ENCODE peak calls at places on chromosome 18, in four cellular contexts. One of them, this sample, is unnamed.

GRCh38 chr18:26657618-26658581 is 109.5 kb upstream of the KCTD1 start:
- DNase-seq in colonic mucosa: no peak
- DNase-seq in fibroblast of lung: no peak
- DNase-seq in uterus: no peak
- DNase-seq in this sample: no peak

GRCh38 chr18:32770651-32771168 is 2.1 kb downstream of the KLHL14 start:
- DNase-seq in colonic mucosa: peak
- DNase-seq in fibroblast of lung: no peak
- DNase-seq in uterus: no peak
- DNase-seq in this sample: no peak

GRCh38 chr18:49728542-49728941 is 84.8 kb downstream of the ACAA2 start:
- DNase-seq in colonic mucosa: peak
- DNase-seq in fibroblast of lung: peak
- DNase-seq in uterus: no peak
- DNase-seq in this sample: peak

GRCh38 chr18:8341481-8342230 is 267.6 kb upstream of the RAB12 start:
- DNase-seq in colonic mucosa: no peak
- DNase-seq in fibroblast of lung: peak
- DNase-seq in uterus: no peak
- DNase-seq in this sample: no peak

GRCh38 chr18:12692206-12692605 is 10.3 kb downstream of the CEP76 start:
- DNase-seq in colonic mucosa: no peak
- DNase-seq in fibroblast of lung: no peak
- DNase-seq in uterus: no peak
- DNase-seq in this sample: no peak

GRCh38 chr18:14124689-14125088 is 7.5 kb downstream of the ZNF519 start:
- DNase-seq in colonic mucosa: no peak
- DNase-seq in fibroblast of lung: no peak
- DNase-seq in uterus: no peak
- DNase-seq in this sample: no peak

GRCh38 chr18:22136395-22136794 is 33.0 kb upstream of the GATA6 start:
- DNase-seq in colonic mucosa: peak
- DNase-seq in fibroblast of lung: peak
- DNase-seq in uterus: no peak
- DNase-seq in this sample: no peak

GRCh38 chr18:31102020-31102684 is at the start of gene DSC2:
- DNase-seq in colonic mucosa: peak
- DNase-seq in fibroblast of lung: no peak
- DNase-seq in uterus: no peak
- DNase-seq in this sample: peak

GRCh38 chr18:77071711-77072292 is 60.8 kb downstream of the MBP start:
- DNase-seq in colonic mucosa: no peak
- DNase-seq in fibroblast of lung: peak
- DNase-seq in uterus: no peak
- DNase-seq in this sample: no peak

GRCh38 chr18:66129248-66129647 is 378.4 kb downstream of the CDH7 start:
- DNase-seq in colonic mucosa: no peak
- DNase-seq in fibroblast of lung: no peak
- DNase-seq in uterus: no peak
- DNase-seq in this sample: no peak

GRCh38 chr18:596288-596881 is 403 bp upstream of the CLUL1 start:
- DNase-seq in colonic mucosa: peak
- DNase-seq in fibroblast of lung: no peak
- DNase-seq in uterus: no peak
- DNase-seq in this sample: no peak

GRCh38 chr18:58292675-58293074 is 248.6 kb downstream of the NEDD4L start:
- DNase-seq in colonic mucosa: no peak
- DNase-seq in fibroblast of lung: no peak
- DNase-seq in uterus: no peak
- DNase-seq in this sample: no peak

GRCh38 chr18:26268454-26268853 is 42.2 kb downstream of the TAF4B start:
- DNase-seq in colonic mucosa: no peak
- DNase-seq in fibroblast of lung: no peak
- DNase-seq in uterus: no peak
- DNase-seq in this sample: no peak

GRCh38 chr18:79511271-79511670 is 115.5 kb downstream of the NFATC1 start:
- DNase-seq in colonic mucosa: no peak
- DNase-seq in fibroblast of lung: no peak
- DNase-seq in uterus: peak
- DNase-seq in this sample: no peak

GRCh38 chr18:37778417-37779165 is 213.0 kb upstream of the CELF4 start:
- DNase-seq in colonic mucosa: peak
- DNase-seq in fibroblast of lung: peak
- DNase-seq in uterus: no peak
- DNase-seq in this sample: peak

GRCh38 chr18:27707201-27707600 is 469.7 kb downstream of the CDH2 start:
- DNase-seq in colonic mucosa: no peak
- DNase-seq in fibroblast of lung: peak
- DNase-seq in uterus: no peak
- DNase-seq in this sample: no peak

GRCh38 chr18:24791736-24792135 is 331.3 kb downstream of the HRH4 start:
- DNase-seq in colonic mucosa: no peak
- DNase-seq in fibroblast of lung: no peak
- DNase-seq in uterus: no peak
- DNase-seq in this sample: no peak

GRCh38 chr18:76686737-76687231 is 135.6 kb upstream of the ZNF236 start:
- DNase-seq in colonic mucosa: peak
- DNase-seq in fibroblast of lung: peak
- DNase-seq in uterus: peak
- DNase-seq in this sample: peak

GRCh38 chr18:79786781-79787526 is 10.8 kb upstream of the KCNG2 start:
- DNase-seq in colonic mucosa: no peak
- DNase-seq in fibroblast of lung: peak
- DNase-seq in uterus: no peak
- DNase-seq in this sample: no peak

GRCh38 chr18:57428221-57429150 is 6.7 kb upstream of the ONECUT2 start:
- DNase-seq in colonic mucosa: no peak
- DNase-seq in fibroblast of lung: no peak
- DNase-seq in uterus: no peak
- DNase-seq in this sample: no peak

GRCh38 chr18:41416044-41416443 is 539.0 kb upstream of the PIK3C3 start:
- DNase-seq in colonic mucosa: no peak
- DNase-seq in fibroblast of lung: no peak
- DNase-seq in uterus: no peak
- DNase-seq in this sample: no peak

GRCh38 chr18:35024965-35025364 is 16.2 kb upstream of the MAPRE2 start:
- DNase-seq in colonic mucosa: peak
- DNase-seq in fibroblast of lung: peak
- DNase-seq in uterus: peak
- DNase-seq in this sample: no peak

GRCh38 chr18:22167091-22167470 is 2.3 kb upstream of the GATA6 start:
- DNase-seq in colonic mucosa: no peak
- DNase-seq in fibroblast of lung: no peak
- DNase-seq in uterus: peak
- DNase-seq in this sample: peak

GRCh38 chr18:58603365-58604067 is 25.4 kb downstream of the ALPK2 start:
- DNase-seq in colonic mucosa: no peak
- DNase-seq in fibroblast of lung: peak
- DNase-seq in uterus: no peak
- DNase-seq in this sample: no peak

DNA sequence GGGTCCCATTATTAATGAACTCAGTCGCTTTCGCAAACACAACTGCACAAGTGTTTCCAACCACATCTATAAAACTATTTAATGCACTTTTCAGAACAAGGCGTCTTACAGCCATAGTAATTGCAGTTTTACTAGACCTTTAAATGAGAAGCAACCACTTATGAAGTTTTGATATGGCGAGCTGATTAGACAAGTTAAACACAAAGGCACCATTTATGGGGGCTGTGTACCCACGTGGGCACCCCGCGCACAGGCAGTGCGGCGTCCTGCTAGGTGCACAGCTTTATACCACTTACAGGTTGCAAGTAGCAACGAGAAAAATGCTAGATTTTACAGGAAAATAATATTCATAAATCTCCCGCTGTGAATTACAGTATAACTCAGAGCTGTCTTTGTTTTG is 76.9 kb downstream of the PTGR3 start:
- DNase-seq in colonic mucosa: no peak
- DNase-seq in fibroblast of lung: no peak
- DNase-seq in uterus: no peak
- DNase-seq in this sample: no peak
- TF ChIP-seq CTCF in colonic mucosa: no peak
- TF ChIP-seq CTCF in fibroblast of lung: no peak
- TF ChIP-seq CTCF in uterus: no peak
- TF ChIP-seq CTCF in this sample: no peak

GRCh38 chr18:44744206-44745180 is 63.8 kb downstream of the SETBP1 start:
- DNase-seq in colonic mucosa: no peak
- DNase-seq in fibroblast of lung: no peak
- DNase-seq in uterus: no peak
- DNase-seq in this sample: no peak
- TF ChIP-seq CTCF in colonic mucosa: no peak
- TF ChIP-seq CTCF in fibroblast of lung: no peak
- TF ChIP-seq CTCF in uterus: no peak
- TF ChIP-seq CTCF in this sample: no peak

GRCh38 chr18:54250846-54251251 is 18.5 kb upstream of the POLI start:
- DNase-seq in colonic mucosa: no peak
- DNase-seq in fibroblast of lung: no peak
- DNase-seq in uterus: no peak
- DNase-seq in this sample: no peak

GRCh38 chr18:54251606-54252400 is 17.5 kb upstream of the POLI start:
- DNase-seq in colonic mucosa: no peak
- DNase-seq in fibroblast of lung: no peak
- DNase-seq in uterus: no peak
- DNase-seq in this sample: no peak

GRCh38 chr18:54242327-54242726 is 17.9 kb upstream of the MBD2 start:
- DNase-seq in colonic mucosa: no peak
- DNase-seq in fibroblast of lung: no peak
- DNase-seq in uterus: no peak
- DNase-seq in this sample: no peak

GRCh38 chr18:54247488-54248175 is 21.7 kb upstream of the POLI start:
- DNase-seq in colonic mucosa: no peak
- DNase-seq in fibroblast of lung: no peak
- DNase-seq in uterus: no peak
- DNase-seq in this sample: no peak
- TF ChIP-seq CTCF in colonic mucosa: no peak
- TF ChIP-seq CTCF in fibroblast of lung: no peak
- TF ChIP-seq CTCF in uterus: no peak
- TF ChIP-seq CTCF in this sample: no peak

GRCh38 chr18:63159590-63159989 is 160.0 kb downstream of the BCL2 start:
- DNase-seq in colonic mucosa: no peak
- DNase-seq in fibroblast of lung: no peak
- DNase-seq in uterus: no peak
- DNase-seq in this sample: no peak
- TF ChIP-seq CTCF in colonic mucosa: no peak
- TF ChIP-seq CTCF in fibroblast of lung: no peak
- TF ChIP-seq CTCF in uterus: no peak
- TF ChIP-seq CTCF in this sample: no peak

GRCh38 chr18:23631312-23631711 is 31.4 kb downstream of the ANKRD29 start:
- DNase-seq in colonic mucosa: no peak
- DNase-seq in fibroblast of lung: no peak
- DNase-seq in uterus: no peak
- DNase-seq in this sample: no peak
- TF ChIP-seq CTCF in colonic mucosa: no peak
- TF ChIP-seq CTCF in fibroblast of lung: no peak
- TF ChIP-seq CTCF in uterus: no peak
- TF ChIP-seq CTCF in this sample: no peak

DNA sequence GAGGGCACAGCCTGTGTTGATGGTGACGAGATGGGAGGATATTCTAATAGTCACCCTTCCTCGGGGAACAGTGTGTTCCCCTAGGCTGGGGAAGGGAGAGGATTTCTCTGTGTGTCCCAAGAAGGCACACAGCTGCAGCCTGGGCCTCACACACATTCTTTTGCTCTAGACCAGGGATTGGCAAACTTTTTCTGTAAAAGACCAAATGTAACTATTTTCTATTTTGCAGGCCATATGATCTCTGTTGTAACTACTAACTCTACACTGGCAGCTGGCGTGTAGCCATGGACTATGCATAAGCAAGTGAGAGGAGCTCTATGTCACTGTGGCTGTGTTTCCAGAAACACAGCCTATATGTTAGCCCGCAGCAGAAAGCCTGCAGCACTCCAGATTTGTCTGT is 65.8 kb downstream of the ARHGAP28 start:
- DNase-seq in colonic mucosa: no peak
- DNase-seq in fibroblast of lung: peak
- DNase-seq in uterus: no peak
- DNase-seq in this sample: no peak
- TF ChIP-seq CTCF in colonic mucosa: no peak
- TF ChIP-seq CTCF in fibroblast of lung: no peak
- TF ChIP-seq CTCF in uterus: no peak
- TF ChIP-seq CTCF in this sample: no peak

GRCh38 chr18:11339121-11339520 is 189.8 kb upstream of the PIEZO2 start:
- DNase-seq in colonic mucosa: no peak
- DNase-seq in fibroblast of lung: peak
- DNase-seq in uterus: no peak
- DNase-seq in this sample: no peak
- TF ChIP-seq CTCF in colonic mucosa: no peak
- TF ChIP-seq CTCF in fibroblast of lung: no peak
- TF ChIP-seq CTCF in uterus: no peak
- TF ChIP-seq CTCF in this sample: no peak